ENCODE peak calls at places on chromosomes 11 and 22, in five cellular contexts. A, P, Q, H and N are unnamed samples.
A peak's percentile ranks its signal among the peaks of the same experiment; 100 is the strongest.

GRCh38 chr11:118092907-118093571 is 6.3 kb upstream of the SMIM35 start:
- DNase-seq in Q (no peak), A (peak; percentile 65), H (no peak), P (no peak), N (no peak)

GRCh38 chr22:32206774-32207758 is 2.2 kb upstream of the RFPL2 start:
- DNase-seq in Q (peak; percentile 86), P (peak; percentile 58), A (peak; percentile 41), H (no peak), N (no peak)

GRCh38 chr11:2799881-2800654 is 85.5 kb downstream of the CDKN1C start:
- DNase-seq in A (no peak), P (peak; percentile 1), Q (peak; percentile 30), H (peak; percentile 60), N (peak; percentile 13)

GRCh38 chr11:117443269-117444186 is 115.9 kb downstream of the CEP164 start:
- DNase-seq in H (peak; percentile 47), P (peak; percentile 71), A (peak; percentile 40), Q (peak; percentile 94), N (no peak)

GRCh38 chr11:112085822-112086421 is 634 bp downstream of the TIMM8B start:
- DNase-seq in Q (no peak), H (no peak), P (peak; percentile 19), A (no peak), N (no peak)

GRCh38 chr11:70247710-70248072 is 22.8 kb upstream of the PPFIA1 start:
- DNase-seq in H (no peak), A (no peak), Q (no peak), P (no peak), N (no peak)

GRCh38 chr11:111938687-111939160 is 1.6 kb downstream of the DIXDC1 start:
- DNase-seq in Q (peak; percentile 70), A (peak; percentile 76), H (no peak), P (no peak), N (no peak)

GRCh38 chr22:20862540-20862939 is 3.7 kb downstream of the SNAP29 start:
- DNase-seq in A (no peak), Q (no peak), P (no peak), H (no peak), N (no peak)

GRCh38 chr11:18731949-18732821 is 6.2 kb upstream of the IGSF22 start:
- DNase-seq in Q (peak; percentile 93), H (no peak), P (peak; percentile 51), A (no peak), N (peak; percentile 72)

GRCh38 chr11:3675971-3676370 is 4.8 kb upstream of the CHRNA10 start:
- DNase-seq in A (no peak), P (no peak), H (no peak), Q (no peak), N (no peak)

GRCh38 chr11:8698379-8698851 is 15.8 kb downstream of the RPL27A start:
- DNase-seq in H (peak; percentile 39), P (no peak), Q (no peak), A (peak; percentile 64), N (no peak)

GRCh38 chr22:28810839-28811491 is 10.6 kb upstream of the XBP1 start:
- DNase-seq in Q (no peak), A (peak; percentile 96), P (peak; percentile 40), H (peak; percentile 48), N (no peak)
- H3K27ac ChIP-seq in Q (no peak overlapping the region), A (peak overlapping the region; percentile 98), P (peak overlapping the region; percentile 96), H (no peak overlapping the region), N (peak overlapping the region; percentile 82)

GRCh38 chr11:12013771-12014170 is 5.3 kb upstream of the DKK3 start:
- DNase-seq in P (no peak), H (no peak), Q (no peak), A (no peak), N (no peak)
- H3K27ac ChIP-seq in P (no peak overlapping the region), H (no peak overlapping the region), Q (no peak overlapping the region), A (no peak overlapping the region), N (no peak overlapping the region)

DNA sequence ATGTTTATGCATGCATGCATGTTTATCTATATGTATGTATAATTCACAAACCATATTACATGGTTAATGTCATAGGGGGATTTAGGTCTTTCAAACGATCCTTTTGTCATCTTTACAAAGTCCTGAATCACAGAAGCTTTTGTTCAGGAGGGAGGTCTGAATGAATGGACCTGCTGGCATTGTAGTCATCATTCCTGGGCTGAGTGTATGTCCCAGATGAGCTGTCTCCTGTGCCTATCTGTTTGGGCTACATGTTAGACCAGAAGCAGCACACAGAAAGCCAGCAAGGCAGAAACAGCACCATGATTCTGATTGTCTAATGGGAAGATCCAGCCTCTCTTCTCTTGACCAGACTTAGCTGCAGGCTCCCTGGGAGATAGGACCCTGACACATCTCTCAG is 69.5 kb downstream of the ADM start:
- DNase-seq in H (no peak), A (no peak), P (no peak), Q (no peak), N (no peak)
- H3K27ac ChIP-seq in H (no peak overlapping the region), A (no peak overlapping the region), P (no peak overlapping the region), Q (no peak overlapping the region), N (no peak overlapping the region)

DNA sequence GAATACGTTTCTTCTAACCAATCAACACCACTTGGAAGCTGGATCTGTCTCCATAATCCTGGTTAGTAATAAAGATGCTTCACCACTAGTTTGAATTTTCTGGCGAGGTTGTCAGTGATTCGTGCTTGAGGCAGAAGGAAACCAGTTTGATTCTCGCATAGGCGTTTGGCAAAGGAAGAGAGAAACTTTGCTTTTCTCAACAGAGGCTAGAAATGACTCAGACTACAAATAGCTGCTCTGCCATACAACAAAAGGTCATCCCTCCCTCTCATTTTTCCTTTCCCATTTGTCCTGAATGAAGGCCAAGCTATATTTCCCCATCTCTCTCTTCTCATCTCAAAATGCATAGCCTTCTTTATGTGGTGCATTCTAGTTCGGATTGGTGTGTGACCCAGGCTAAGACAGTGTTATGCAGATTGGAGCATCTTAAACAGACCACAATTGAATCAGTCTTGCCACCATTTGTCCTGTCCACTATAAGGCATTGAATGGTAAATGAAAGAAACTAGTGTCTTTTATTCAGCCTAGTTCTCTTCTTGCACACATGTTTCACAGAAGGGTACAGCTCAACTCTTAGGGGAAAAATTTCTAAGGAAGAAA is 741.5 kb downstream of the NTM start:
- DNase-seq in H (no peak), P (no peak), A (no peak), Q (no peak), N (no peak)
- H3K27ac ChIP-seq in H (peak overlapping the region; percentile 23), P (no peak overlapping the region), A (no peak overlapping the region), Q (no peak overlapping the region), N (no peak overlapping the region)

GRCh38 chr11:66546966-66547661 is 411 bp downstream of the ACTN3 start:
- DNase-seq in P (no peak), A (no peak), H (no peak), Q (no peak), N (no peak)

GRCh38 chr11:66547662-66548009 is 933 bp downstream of the ACTN3 start:
- DNase-seq in Q (peak; percentile 63), A (no peak), H (no peak), P (no peak), N (no peak)

GRCh38 chr11:66548774-66549630 is 2.3 kb downstream of the ACTN3 start:
- DNase-seq in A (no peak), Q (no peak), H (no peak), P (no peak), N (no peak)

GRCh38 chr11:66546368-66546965 is at the start of gene ACTN3:
- DNase-seq in Q (peak; percentile 86), A (peak; percentile 17), P (peak; percentile 24), H (peak; percentile 87), N (peak; percentile 64)

DNA sequence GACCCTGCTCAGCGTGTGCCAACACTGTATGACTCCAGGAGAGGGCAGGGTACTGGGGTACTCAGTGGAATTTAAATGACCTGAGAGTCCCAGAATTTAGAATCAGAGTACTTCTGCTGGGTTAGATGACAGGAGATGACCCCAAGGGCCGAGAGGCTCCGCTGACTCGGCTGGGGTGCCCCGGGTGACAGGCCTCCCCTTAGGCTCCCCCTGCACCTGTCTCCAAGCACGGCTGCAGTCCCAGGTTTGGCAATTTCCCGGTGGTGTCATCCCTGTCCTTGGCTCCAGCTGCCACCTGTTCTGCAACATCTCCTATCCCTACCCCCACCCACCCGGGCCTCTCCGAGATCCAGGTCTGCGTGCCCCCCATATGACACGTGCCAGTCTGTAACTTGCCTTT is 1.3 kb downstream of the ACTN3 start:
- DNase-seq in P (no peak), Q (no peak), A (no peak), H (no peak), N (no peak)
- H3K27ac ChIP-seq in P (no peak overlapping the region), Q (no peak overlapping the region), A (no peak overlapping the region), H (no peak overlapping the region), N (no peak overlapping the region)

GRCh38 chr22:27308513-27308912 is 493.0 kb downstream of the MN1 start:
- DNase-seq in H (no peak), Q (no peak), A (no peak), P (no peak), N (no peak)

GRCh38 chr22:27307545-27308279 is 493.8 kb downstream of the MN1 start:
- DNase-seq in P (no peak), H (no peak), A (no peak), Q (no peak), N (no peak)

GRCh38 chr22:27311666-27312566 is 489.6 kb downstream of the MN1 start:
- DNase-seq in Q (peak; percentile 86), P (no peak), H (no peak), A (no peak), N (no peak)

GRCh38 chr22:27310966-27311665 is 490.4 kb downstream of the MN1 start:
- DNase-seq in P (no peak), H (no peak), A (no peak), Q (peak; percentile 88), N (no peak)

GRCh38 chr22:27309713-27310112 is 491.8 kb downstream of the MN1 start:
- DNase-seq in H (no peak), P (no peak), Q (no peak), A (no peak), N (no peak)
- H3K27ac ChIP-seq in H (no peak overlapping the region), P (no peak overlapping the region), Q (no peak overlapping the region), A (no peak overlapping the region), N (no peak overlapping the region)

DNA sequence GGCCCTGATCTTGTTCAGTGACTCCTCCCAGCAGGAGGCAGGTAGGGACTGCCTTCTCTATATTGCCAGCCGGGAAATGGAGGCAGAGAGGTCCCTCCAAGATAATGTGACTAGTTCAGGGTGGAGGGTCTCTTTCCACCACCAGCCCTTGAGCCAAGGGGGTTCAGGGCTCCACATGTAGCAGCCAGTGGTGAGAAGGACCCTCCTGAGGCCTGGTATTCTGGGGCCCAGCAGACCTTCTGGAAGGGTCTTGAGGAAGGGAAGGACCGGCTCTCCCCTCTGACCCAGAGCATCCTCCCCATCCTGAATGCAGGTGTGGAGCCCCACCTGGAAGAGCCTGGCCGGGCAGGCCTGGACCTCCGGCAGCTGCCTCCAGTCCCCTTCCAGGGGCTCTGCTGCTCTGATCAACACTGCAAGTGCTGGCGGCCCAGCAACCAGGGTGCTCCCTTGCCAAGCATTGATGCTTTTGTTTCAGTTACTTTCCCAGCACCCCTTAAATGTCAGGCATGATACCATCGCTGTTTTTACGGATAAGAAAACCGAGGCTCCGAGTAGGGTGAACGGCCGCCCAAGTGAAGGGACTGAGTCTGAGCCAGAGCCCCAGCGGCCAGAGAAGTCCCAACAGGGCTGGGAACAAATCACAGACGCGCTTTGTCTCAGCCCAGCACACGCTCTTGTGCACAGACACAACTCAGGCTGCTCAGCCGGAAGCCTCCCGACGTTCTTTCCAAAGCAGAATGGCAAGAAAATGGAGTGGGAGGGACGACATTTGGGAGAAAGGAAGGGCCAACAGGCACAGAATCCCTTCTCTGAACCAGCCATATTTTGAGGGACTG is 38.8 kb downstream of the DKK3 start:
- DNase-seq in A (no peak), Q (no peak), P (no peak), H (no peak), N (no peak)
- H3K27ac ChIP-seq in A (no peak overlapping the region), Q (peak overlapping the region; percentile 47), P (no peak overlapping the region), H (peak overlapping the region; percentile 36), N (peak overlapping the region; percentile 48)